ENCODE peak calls at places on chromosomes 5 and 9, in ten cellular contexts. E is stimulated activated CD4-positive, alpha-beta T cell treated with anti-CD3 and anti-CD28 coated beads, Interleukin-12 subunit alpha, Interleukin-12 subunit beta, amount 100 ng/mL, for 4 hours; C is SK-N-MC; S is activated gamma-delta T cell treated with anti-CD3 and anti-CD28 coated beads, Interleukin-2, amount 50 U/mL, for 16 hours; G is AG20443; F is amniotic stem cell; D is AG08396; B is substantia nigra; W is astrocyte of the cerebellum; O is lower lobe of right lung. Z is an unnamed sample.

GRCh38 chr5:73121109-73121443 is 701 bp downstream of the TMEM171 start:
- DNase-seq in E (no peak), C (no peak), S (no peak), G (peak; percentile 20), F (no peak), D (no peak), B (no peak), W (no peak), O (no peak), Z (no peak)

GRCh38 chr9:126146254-126147145 is 180.1 kb upstream of the MVB12B start:
- DNase-seq in E (no peak), C (no peak), S (no peak), G (peak; percentile 14), F (no peak), D (no peak), B (no peak), W (no peak), O (no peak), Z (no peak)

GRCh38 chr9:87569008-87569908 is 71.6 kb downstream of the DAPK1 start:
- DNase-seq in E (no peak), C (no peak), S (no peak), G (no peak), F (no peak), D (no peak), B (no peak), W (peak; percentile 53), O (no peak), Z (no peak)

GRCh38 chr5:7245401-7245800 is 150.5 kb upstream of the ADCY2 start:
- DNase-seq in E (no peak), C (no peak), S (no peak), G (no peak), F (no peak), D (no peak), B (no peak), W (no peak), O (no peak), Z (no peak)

GRCh38 chr5:54889826-54890225 is 95.6 kb downstream of the ESM1 start:
- DNase-seq in E (no peak), C (peak; percentile 90), S (no peak), G (peak; percentile 80), F (peak; percentile 24), D (peak; percentile 83), B (no peak), W (peak; percentile 82), O (no peak), Z (no peak)

GRCh38 chr5:74122979-74123575 is 497.1 kb downstream of the ARHGEF28 start:
- DNase-seq in E (no peak), C (no peak), S (no peak), G (no peak), F (no peak), D (no peak), B (no peak), W (peak; percentile 8), O (no peak), Z (no peak)

GRCh38 chr9:35277649-35278359 is 116.0 kb downstream of the UNC13B start:
- DNase-seq in E (no peak), C (no peak), S (no peak), G (peak; percentile 82), F (no peak), D (peak; percentile 45), B (no peak), W (peak; percentile 72), O (no peak), Z (no peak)

GRCh38 chr5:159730285-159730684 is 186.0 kb upstream of the ADRA1B start:
- DNase-seq in E (no peak), C (no peak), S (no peak), G (no peak), F (no peak), D (no peak), B (no peak), W (no peak), O (no peak), Z (no peak)

GRCh38 chr9:136564379-136564988 is 18.6 kb upstream of the NOTCH1 start:
- DNase-seq in E (no peak), C (no peak), S (no peak), G (peak; percentile 89), F (no peak), D (peak; percentile 76), B (no peak), W (no peak), O (peak; percentile 94), Z (no peak)

Z was measured in effector CD4-positive, alpha-beta T cell.